ENCODE peak calls at places on chromosome 17, in ten cellular contexts. One of them, this sample, is unnamed.

GRCh38 chr17:30236807-30237206 is 1.3 kb upstream of the SLC6A4 start:
- DNase-seq in dorsolateral prefrontal cortex: no peak
- DNase-seq in CD8-positive, alpha-beta memory T cell: no peak
- DNase-seq in iPS DF 6.9: no peak
- DNase-seq in heart right ventricle: peak; percentile 68
- DNase-seq in neural progenitor cell: peak; percentile 83
- DNase-seq in sigmoid colon: no peak
- DNase-seq in upper lobe of right lung: peak; percentile 83
- DNase-seq in esophagus muscularis mucosa: no peak
- DNase-seq in SJSA1: no peak
- DNase-seq in this sample: peak; percentile 70

GRCh38 chr17:8964801-8965393 is 610 bp downstream of the PIK3R5 start:
- DNase-seq in iPS DF 6.9: no peak
- DNase-seq in esophagus muscularis mucosa: no peak
- DNase-seq in neural progenitor cell: peak; percentile 13
- DNase-seq in sigmoid colon: no peak
- DNase-seq in upper lobe of right lung: peak; percentile 73
- DNase-seq in heart right ventricle: no peak
- DNase-seq in CD8-positive, alpha-beta memory T cell: peak; percentile 65
- DNase-seq in dorsolateral prefrontal cortex: no peak
- DNase-seq in SJSA1: no peak
- DNase-seq in this sample: no peak

GRCh38 chr17:77948690-77949114 is 9.8 kb upstream of the TNRC6C start:
- DNase-seq in heart right ventricle: no peak
- DNase-seq in dorsolateral prefrontal cortex: peak; percentile 85
- DNase-seq in neural progenitor cell: peak; percentile 66
- DNase-seq in SJSA1: no peak
- DNase-seq in iPS DF 6.9: no peak
- DNase-seq in sigmoid colon: no peak
- DNase-seq in upper lobe of right lung: no peak
- DNase-seq in CD8-positive, alpha-beta memory T cell: no peak
- DNase-seq in esophagus muscularis mucosa: no peak
- DNase-seq in this sample: no peak

GRCh38 chr17:48952904-48953303 is 8.3 kb upstream of the SNF8 start:
- DNase-seq in SJSA1: no peak
- DNase-seq in heart right ventricle: no peak
- DNase-seq in dorsolateral prefrontal cortex: no peak
- DNase-seq in iPS DF 6.9: no peak
- DNase-seq in sigmoid colon: no peak
- DNase-seq in CD8-positive, alpha-beta memory T cell: no peak
- DNase-seq in upper lobe of right lung: no peak
- DNase-seq in esophagus muscularis mucosa: no peak
- DNase-seq in neural progenitor cell: no peak
- DNase-seq in this sample: no peak

GRCh38 chr17:16269658-16270057 is 52.6 kb downstream of the PIGL start:
- DNase-seq in esophagus muscularis mucosa: no peak
- DNase-seq in heart right ventricle: no peak
- DNase-seq in CD8-positive, alpha-beta memory T cell: no peak
- DNase-seq in upper lobe of right lung: no peak
- DNase-seq in neural progenitor cell: no peak
- DNase-seq in iPS DF 6.9: no peak
- DNase-seq in sigmoid colon: no peak
- DNase-seq in SJSA1: no peak
- DNase-seq in dorsolateral prefrontal cortex: no peak
- DNase-seq in this sample: no peak

GRCh38 chr17:74176546-74177001 is 26.9 kb upstream of the RPL38 start:
- DNase-seq in upper lobe of right lung: no peak
- DNase-seq in iPS DF 6.9: peak; percentile 33
- DNase-seq in esophagus muscularis mucosa: no peak
- DNase-seq in dorsolateral prefrontal cortex: peak; percentile 82
- DNase-seq in CD8-positive, alpha-beta memory T cell: peak; percentile 46
- DNase-seq in neural progenitor cell: peak; percentile 85
- DNase-seq in SJSA1: peak; percentile 66
- DNase-seq in heart right ventricle: peak; percentile 44
- DNase-seq in sigmoid colon: no peak
- DNase-seq in this sample: no peak

GRCh38 chr17:76816590-76817135 is 51.5 kb upstream of the MGAT5B start:
- DNase-seq in esophagus muscularis mucosa: no peak
- DNase-seq in upper lobe of right lung: no peak
- DNase-seq in dorsolateral prefrontal cortex: peak; percentile 78
- DNase-seq in heart right ventricle: no peak
- DNase-seq in iPS DF 6.9: peak; percentile 29
- DNase-seq in sigmoid colon: no peak
- DNase-seq in CD8-positive, alpha-beta memory T cell: peak; percentile 74
- DNase-seq in SJSA1: peak; percentile 72
- DNase-seq in neural progenitor cell: peak; percentile 78
- DNase-seq in this sample: no peak

GRCh38 chr17:78391843-78392242 is 13.4 kb downstream of the PGS1 start:
- DNase-seq in esophagus muscularis mucosa: no peak
- DNase-seq in iPS DF 6.9: no peak
- DNase-seq in heart right ventricle: no peak
- DNase-seq in sigmoid colon: no peak
- DNase-seq in CD8-positive, alpha-beta memory T cell: no peak
- DNase-seq in SJSA1: peak; percentile 79
- DNase-seq in dorsolateral prefrontal cortex: no peak
- DNase-seq in neural progenitor cell: no peak
- DNase-seq in upper lobe of right lung: no peak
- DNase-seq in this sample: no peak

GRCh38 chr17:71208111-71208704 is 912.6 kb upstream of the SOX9 start:
- DNase-seq in heart right ventricle: no peak
- DNase-seq in iPS DF 6.9: no peak
- DNase-seq in sigmoid colon: no peak
- DNase-seq in CD8-positive, alpha-beta memory T cell: no peak
- DNase-seq in upper lobe of right lung: no peak
- DNase-seq in SJSA1: no peak
- DNase-seq in dorsolateral prefrontal cortex: no peak
- DNase-seq in esophagus muscularis mucosa: no peak
- DNase-seq in neural progenitor cell: no peak
- DNase-seq in this sample: no peak

GRCh38 chr17:49571764-49572163 is 3.9 kb upstream of the NXPH3 start:
- DNase-seq in dorsolateral prefrontal cortex: no peak
- DNase-seq in neural progenitor cell: no peak
- DNase-seq in SJSA1: no peak
- DNase-seq in iPS DF 6.9: no peak
- DNase-seq in CD8-positive, alpha-beta memory T cell: no peak
- DNase-seq in sigmoid colon: no peak
- DNase-seq in esophagus muscularis mucosa: no peak
- DNase-seq in heart right ventricle: no peak
- DNase-seq in upper lobe of right lung: no peak
- DNase-seq in this sample: no peak

GRCh38 chr17:20721151-20721550 is 141.6 kb downstream of the CDRT15L2 start:
- DNase-seq in sigmoid colon: no peak
- DNase-seq in dorsolateral prefrontal cortex: no peak
- DNase-seq in esophagus muscularis mucosa: no peak
- DNase-seq in heart right ventricle: no peak
- DNase-seq in upper lobe of right lung: no peak
- DNase-seq in SJSA1: no peak
- DNase-seq in CD8-positive, alpha-beta memory T cell: no peak
- DNase-seq in neural progenitor cell: no peak
- DNase-seq in iPS DF 6.9: no peak
- DNase-seq in this sample: no peak

GRCh38 chr17:27466748-27467375 is 10.6 kb downstream of the KSR1 start:
- DNase-seq in iPS DF 6.9: no peak
- DNase-seq in dorsolateral prefrontal cortex: no peak
- DNase-seq in upper lobe of right lung: peak; percentile 73
- DNase-seq in esophagus muscularis mucosa: no peak
- DNase-seq in heart right ventricle: no peak
- DNase-seq in neural progenitor cell: no peak
- DNase-seq in CD8-positive, alpha-beta memory T cell: peak; percentile 64
- DNase-seq in SJSA1: no peak
- DNase-seq in sigmoid colon: no peak
- DNase-seq in this sample: no peak

GRCh38 chr17:27469256-27469655 is 13.0 kb downstream of the KSR1 start:
- DNase-seq in iPS DF 6.9: no peak
- DNase-seq in dorsolateral prefrontal cortex: no peak
- DNase-seq in heart right ventricle: no peak
- DNase-seq in CD8-positive, alpha-beta memory T cell: no peak
- DNase-seq in neural progenitor cell: no peak
- DNase-seq in SJSA1: no peak
- DNase-seq in esophagus muscularis mucosa: no peak
- DNase-seq in sigmoid colon: no peak
- DNase-seq in upper lobe of right lung: peak; percentile 27
- DNase-seq in this sample: no peak

GRCh38 chr17:27464431-27464830 is 8.2 kb downstream of the KSR1 start:
- DNase-seq in heart right ventricle: no peak
- DNase-seq in dorsolateral prefrontal cortex: no peak
- DNase-seq in upper lobe of right lung: no peak
- DNase-seq in neural progenitor cell: no peak
- DNase-seq in esophagus muscularis mucosa: no peak
- DNase-seq in sigmoid colon: no peak
- DNase-seq in CD8-positive, alpha-beta memory T cell: no peak
- DNase-seq in iPS DF 6.9: no peak
- DNase-seq in SJSA1: no peak
- DNase-seq in this sample: no peak

GRCh38 chr17:27463235-27463677 is 7.0 kb downstream of the KSR1 start:
- DNase-seq in neural progenitor cell: no peak
- DNase-seq in iPS DF 6.9: no peak
- DNase-seq in sigmoid colon: no peak
- DNase-seq in upper lobe of right lung: no peak
- DNase-seq in heart right ventricle: no peak
- DNase-seq in dorsolateral prefrontal cortex: no peak
- DNase-seq in SJSA1: no peak
- DNase-seq in CD8-positive, alpha-beta memory T cell: no peak
- DNase-seq in esophagus muscularis mucosa: no peak
- DNase-seq in this sample: no peak

GRCh38 chr17:27466376-27466747 is 10.1 kb downstream of the KSR1 start:
- DNase-seq in heart right ventricle: no peak
- DNase-seq in neural progenitor cell: no peak
- DNase-seq in sigmoid colon: no peak
- DNase-seq in iPS DF 6.9: no peak
- DNase-seq in upper lobe of right lung: peak; percentile 54
- DNase-seq in esophagus muscularis mucosa: no peak
- DNase-seq in SJSA1: no peak
- DNase-seq in dorsolateral prefrontal cortex: no peak
- DNase-seq in CD8-positive, alpha-beta memory T cell: no peak
- DNase-seq in this sample: no peak
- H3K27ac ChIP-seq in heart right ventricle: no peak overlapping the region
- H3K27ac ChIP-seq in neural progenitor cell: no peak overlapping the region
- H3K27ac ChIP-seq in sigmoid colon: no peak overlapping the region
- H3K27ac ChIP-seq in iPS DF 6.9: no peak overlapping the region
- H3K27ac ChIP-seq in upper lobe of right lung: peak overlapping the region; percentile 30
- H3K27ac ChIP-seq in esophagus muscularis mucosa: peak overlapping the region; percentile 13
- H3K27ac ChIP-seq in SJSA1: no peak overlapping the region
- H3K27ac ChIP-seq in dorsolateral prefrontal cortex: no peak overlapping the region
- H3K27ac ChIP-seq in CD8-positive, alpha-beta memory T cell: peak overlapping the region; percentile 39
- H3K27ac ChIP-seq in this sample: no peak overlapping the region

GRCh38 chr17:7043544-7044268 is at the start of gene SLC16A11:
- DNase-seq in CD8-positive, alpha-beta memory T cell: peak; percentile 51
- DNase-seq in heart right ventricle: peak; percentile 59
- DNase-seq in sigmoid colon: no peak
- DNase-seq in neural progenitor cell: peak; percentile 58
- DNase-seq in dorsolateral prefrontal cortex: no peak
- DNase-seq in esophagus muscularis mucosa: no peak
- DNase-seq in iPS DF 6.9: no peak
- DNase-seq in upper lobe of right lung: peak; percentile 83
- DNase-seq in SJSA1: no peak
- DNase-seq in this sample: no peak
- H3K27me3 ChIP-seq in CD8-positive, alpha-beta memory T cell: no peaks in the 10 kb centered on the region
- H3K27me3 ChIP-seq in heart right ventricle: peaks cover 26% of the 10 kb centered on the region
- H3K27me3 ChIP-seq in sigmoid colon: peaks cover 26% of the 10 kb centered on the region
- H3K27me3 ChIP-seq in neural progenitor cell: peaks cover 78% of the 10 kb centered on the region
- H3K27me3 ChIP-seq in dorsolateral prefrontal cortex: no peaks in the 10 kb centered on the region
- H3K27me3 ChIP-seq in esophagus muscularis mucosa: peaks cover 41% of the 10 kb centered on the region
- H3K27me3 ChIP-seq in iPS DF 6.9: peaks cover 11% of the 10 kb centered on the region
- H3K27me3 ChIP-seq in upper lobe of right lung: no peaks in the 10 kb centered on the region
- H3K27me3 ChIP-seq in SJSA1: peaks cover 19% of the 10 kb centered on the region
- H3K27me3 ChIP-seq in this sample: no peaks in the 10 kb centered on the region

GRCh38 chr17:80922580-80923160 is 69.0 kb upstream of the CHMP6 start:
- DNase-seq in upper lobe of right lung: peak; percentile 56
- DNase-seq in neural progenitor cell: no peak
- DNase-seq in CD8-positive, alpha-beta memory T cell: no peak
- DNase-seq in SJSA1: no peak
- DNase-seq in iPS DF 6.9: no peak
- DNase-seq in heart right ventricle: no peak
- DNase-seq in esophagus muscularis mucosa: no peak
- DNase-seq in dorsolateral prefrontal cortex: no peak
- DNase-seq in sigmoid colon: peak; percentile 57
- DNase-seq in this sample: no peak
- H3K27ac ChIP-seq in upper lobe of right lung: no peak overlapping the region
- H3K27ac ChIP-seq in neural progenitor cell: no peak overlapping the region
- H3K27ac ChIP-seq in CD8-positive, alpha-beta memory T cell: no peak overlapping the region
- H3K27ac ChIP-seq in SJSA1: no peak overlapping the region
- H3K27ac ChIP-seq in iPS DF 6.9: no peak overlapping the region
- H3K27ac ChIP-seq in heart right ventricle: no peak overlapping the region
- H3K27ac ChIP-seq in esophagus muscularis mucosa: no peak overlapping the region
- H3K27ac ChIP-seq in dorsolateral prefrontal cortex: no peak overlapping the region
- H3K27ac ChIP-seq in sigmoid colon: no peak overlapping the region
- H3K27ac ChIP-seq in this sample: no peak overlapping the region

GRCh38 chr17:37802061-37802460 is 57.2 kb upstream of the HNF1B start:
- DNase-seq in heart right ventricle: no peak
- DNase-seq in dorsolateral prefrontal cortex: no peak
- DNase-seq in CD8-positive, alpha-beta memory T cell: no peak
- DNase-seq in SJSA1: no peak
- DNase-seq in iPS DF 6.9: no peak
- DNase-seq in esophagus muscularis mucosa: no peak
- DNase-seq in sigmoid colon: no peak
- DNase-seq in upper lobe of right lung: no peak
- DNase-seq in neural progenitor cell: no peak
- DNase-seq in this sample: no peak

GRCh38 chr17:37801131-37801530 is 56.3 kb upstream of the HNF1B start:
- DNase-seq in dorsolateral prefrontal cortex: no peak
- DNase-seq in neural progenitor cell: no peak
- DNase-seq in esophagus muscularis mucosa: no peak
- DNase-seq in SJSA1: no peak
- DNase-seq in upper lobe of right lung: no peak
- DNase-seq in sigmoid colon: no peak
- DNase-seq in iPS DF 6.9: no peak
- DNase-seq in heart right ventricle: no peak
- DNase-seq in CD8-positive, alpha-beta memory T cell: no peak
- DNase-seq in this sample: no peak

GRCh38 chr17:37792787-37793186 is 47.9 kb upstream of the HNF1B start:
- DNase-seq in iPS DF 6.9: no peak
- DNase-seq in CD8-positive, alpha-beta memory T cell: no peak
- DNase-seq in esophagus muscularis mucosa: no peak
- DNase-seq in upper lobe of right lung: no peak
- DNase-seq in neural progenitor cell: peak; percentile 27
- DNase-seq in heart right ventricle: no peak
- DNase-seq in dorsolateral prefrontal cortex: no peak
- DNase-seq in sigmoid colon: no peak
- DNase-seq in SJSA1: no peak
- DNase-seq in this sample: no peak

GRCh38 chr17:37796081-37796480 is 51.2 kb upstream of the HNF1B start:
- DNase-seq in dorsolateral prefrontal cortex: no peak
- DNase-seq in esophagus muscularis mucosa: no peak
- DNase-seq in sigmoid colon: no peak
- DNase-seq in neural progenitor cell: no peak
- DNase-seq in CD8-positive, alpha-beta memory T cell: no peak
- DNase-seq in heart right ventricle: no peak
- DNase-seq in iPS DF 6.9: no peak
- DNase-seq in upper lobe of right lung: no peak
- DNase-seq in SJSA1: no peak
- DNase-seq in this sample: no peak

DNA sequence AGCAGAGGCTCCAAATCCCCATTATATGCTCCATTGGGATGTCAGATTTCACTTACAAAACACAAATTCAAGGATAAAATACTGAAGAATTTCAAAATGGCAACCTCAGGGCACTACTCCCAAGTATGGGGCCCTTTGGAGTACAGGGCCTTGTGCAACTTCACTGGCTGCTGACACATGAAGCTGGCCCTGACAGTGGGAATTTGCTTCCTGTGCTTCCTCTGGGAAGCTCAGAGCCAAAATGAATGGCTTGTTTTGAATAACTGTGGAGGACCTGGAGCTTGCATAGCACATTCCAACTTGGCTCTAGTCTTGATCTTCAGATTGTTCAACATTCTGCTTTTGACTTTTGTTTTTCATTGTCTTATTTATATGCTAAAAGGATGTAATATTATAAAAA is 52.3 kb upstream of the HNF1B start:
- DNase-seq in CD8-positive, alpha-beta memory T cell: no peak
- DNase-seq in upper lobe of right lung: no peak
- DNase-seq in esophagus muscularis mucosa: no peak
- DNase-seq in sigmoid colon: no peak
- DNase-seq in heart right ventricle: no peak
- DNase-seq in dorsolateral prefrontal cortex: no peak
- DNase-seq in neural progenitor cell: no peak
- DNase-seq in iPS DF 6.9: no peak
- DNase-seq in SJSA1: no peak
- DNase-seq in this sample: no peak
- H3K27me3 ChIP-seq in CD8-positive, alpha-beta memory T cell: no peaks in the 10 kb centered on the region
- H3K27me3 ChIP-seq in upper lobe of right lung: peaks cover 5% of the 10 kb centered on the region
- H3K27me3 ChIP-seq in esophagus muscularis mucosa: no peaks in the 10 kb centered on the region
- H3K27me3 ChIP-seq in sigmoid colon: no peaks in the 10 kb centered on the region
- H3K27me3 ChIP-seq in heart right ventricle: peaks cover 6% of the 10 kb centered on the region
- H3K27me3 ChIP-seq in dorsolateral prefrontal cortex: peaks cover 5% of the 10 kb centered on the region
- H3K27me3 ChIP-seq in neural progenitor cell: no peaks in the 10 kb centered on the region
- H3K27me3 ChIP-seq in iPS DF 6.9: no peaks in the 10 kb centered on the region
- H3K27me3 ChIP-seq in SJSA1: no peaks in the 10 kb centered on the region
- H3K27me3 ChIP-seq in this sample: no peaks in the 10 kb centered on the region

This sample was measured in vagina.